ENCODE peak calls at places on chromosomes 3 and 15, in eight cellular contexts. One of them, this sample, is unnamed.

GRCh38 chr3:105365536-105366301 is 990 bp upstream of the ALCAM start:
- DNase-seq in IMR-90: peak
- DNase-seq in breast epithelium: no peak
- DNase-seq in tibial nerve: peak
- DNase-seq in body of pancreas: peak
- DNase-seq in adrenal gland: no peak
- DNase-seq in endothelial cell of umbilical vein: no peak
- DNase-seq in uterus: no peak
- DNase-seq in this sample: no peak

GRCh38 chr3:100087203-100087602 is 27.1 kb downstream of the FILIP1L start:
- DNase-seq in IMR-90: peak
- DNase-seq in breast epithelium: no peak
- DNase-seq in tibial nerve: no peak
- DNase-seq in body of pancreas: no peak
- DNase-seq in adrenal gland: no peak
- DNase-seq in endothelial cell of umbilical vein: no peak
- DNase-seq in uterus: no peak
- DNase-seq in this sample: no peak

GRCh38 chr15:68313501-68314390 is 36.2 kb downstream of the FEM1B start:
- DNase-seq in IMR-90: no peak
- DNase-seq in breast epithelium: peak
- DNase-seq in tibial nerve: no peak
- DNase-seq in body of pancreas: no peak
- DNase-seq in adrenal gland: peak
- DNase-seq in endothelial cell of umbilical vein: no peak
- DNase-seq in uterus: peak
- DNase-seq in this sample: peak

GRCh38 chr15:38598749-38599148 is 34.1 kb upstream of the RASGRP1 start:
- DNase-seq in IMR-90: no peak
- DNase-seq in breast epithelium: no peak
- DNase-seq in tibial nerve: no peak
- DNase-seq in body of pancreas: no peak
- DNase-seq in adrenal gland: no peak
- DNase-seq in endothelial cell of umbilical vein: no peak
- DNase-seq in uterus: no peak
- DNase-seq in this sample: no peak

GRCh38 chr15:80834402-80834801 is 55.2 kb downstream of the CEMIP start:
- DNase-seq in IMR-90: no peak
- DNase-seq in breast epithelium: no peak
- DNase-seq in tibial nerve: no peak
- DNase-seq in body of pancreas: no peak
- DNase-seq in adrenal gland: no peak
- DNase-seq in endothelial cell of umbilical vein: no peak
- DNase-seq in uterus: no peak
- DNase-seq in this sample: no peak

GRCh38 chr15:63832620-63833245 is 1.0 kb downstream of the HERC1 start:
- DNase-seq in IMR-90: no peak
- DNase-seq in breast epithelium: no peak
- DNase-seq in tibial nerve: no peak
- DNase-seq in body of pancreas: no peak
- DNase-seq in adrenal gland: no peak
- DNase-seq in endothelial cell of umbilical vein: no peak
- DNase-seq in uterus: no peak
- DNase-seq in this sample: no peak

GRCh38 chr15:78179906-78180305 is 30.7 kb downstream of the IDH3A start:
- DNase-seq in IMR-90: no peak
- DNase-seq in breast epithelium: no peak
- DNase-seq in tibial nerve: no peak
- DNase-seq in body of pancreas: no peak
- DNase-seq in adrenal gland: no peak
- DNase-seq in endothelial cell of umbilical vein: no peak
- DNase-seq in uterus: no peak
- DNase-seq in this sample: no peak

GRCh38 chr3:118587037-118587741 is 447.5 kb downstream of the IGSF11 start:
- DNase-seq in IMR-90: no peak
- DNase-seq in breast epithelium: no peak
- DNase-seq in tibial nerve: no peak
- DNase-seq in body of pancreas: no peak
- DNase-seq in adrenal gland: no peak
- DNase-seq in endothelial cell of umbilical vein: no peak
- DNase-seq in uterus: no peak
- DNase-seq in this sample: no peak

GRCh38 chr3:177150970-177151627 is 46.2 kb downstream of the TBL1XR1 start:
- DNase-seq in IMR-90: peak
- DNase-seq in breast epithelium: no peak
- DNase-seq in tibial nerve: no peak
- DNase-seq in body of pancreas: no peak
- DNase-seq in adrenal gland: no peak
- DNase-seq in endothelial cell of umbilical vein: peak
- DNase-seq in uterus: no peak
- DNase-seq in this sample: no peak

GRCh38 chr15:44087578-44088190 is 107.4 kb downstream of the FRMD5 start:
- DNase-seq in IMR-90: peak
- DNase-seq in breast epithelium: no peak
- DNase-seq in tibial nerve: no peak
- DNase-seq in body of pancreas: no peak
- DNase-seq in adrenal gland: no peak
- DNase-seq in endothelial cell of umbilical vein: peak
- DNase-seq in uterus: no peak
- DNase-seq in this sample: no peak

GRCh38 chr3:120791958-120792357 is 49.4 kb downstream of the GTF2E1 start:
- DNase-seq in IMR-90: peak
- DNase-seq in breast epithelium: no peak
- DNase-seq in tibial nerve: no peak
- DNase-seq in body of pancreas: no peak
- DNase-seq in adrenal gland: no peak
- DNase-seq in endothelial cell of umbilical vein: peak
- DNase-seq in uterus: no peak
- DNase-seq in this sample: no peak

GRCh38 chr15:100112061-100112420 is 229.7 kb downstream of the ADAMTS17 start:
- DNase-seq in IMR-90: no peak
- DNase-seq in breast epithelium: peak
- DNase-seq in tibial nerve: no peak
- DNase-seq in body of pancreas: no peak
- DNase-seq in adrenal gland: no peak
- DNase-seq in endothelial cell of umbilical vein: no peak
- DNase-seq in uterus: peak
- DNase-seq in this sample: no peak

GRCh38 chr3:184616416-184616815 is 54.8 kb downstream of the EPHB3 start:
- DNase-seq in IMR-90: no peak
- DNase-seq in breast epithelium: no peak
- DNase-seq in tibial nerve: no peak
- DNase-seq in body of pancreas: no peak
- DNase-seq in adrenal gland: no peak
- DNase-seq in endothelial cell of umbilical vein: no peak
- DNase-seq in uterus: no peak
- DNase-seq in this sample: no peak

GRCh38 chr3:185082149-185082548 is 70.7 kb downstream of the C3orf70 start:
- DNase-seq in IMR-90: peak
- DNase-seq in breast epithelium: no peak
- DNase-seq in tibial nerve: no peak
- DNase-seq in body of pancreas: no peak
- DNase-seq in adrenal gland: no peak
- DNase-seq in endothelial cell of umbilical vein: no peak
- DNase-seq in uterus: no peak
- DNase-seq in this sample: no peak

GRCh38 chr3:12440927-12441326 is 43.4 kb upstream of the TSEN2 start:
- DNase-seq in IMR-90: peak
- DNase-seq in breast epithelium: no peak
- DNase-seq in tibial nerve: no peak
- DNase-seq in body of pancreas: no peak
- DNase-seq in adrenal gland: peak
- DNase-seq in endothelial cell of umbilical vein: no peak
- DNase-seq in uterus: peak
- DNase-seq in this sample: peak

GRCh38 chr3:54818942-54819341 is 108.9 kb downstream of the LRTM1 start:
- DNase-seq in IMR-90: no peak
- DNase-seq in breast epithelium: no peak
- DNase-seq in tibial nerve: no peak
- DNase-seq in body of pancreas: no peak
- DNase-seq in adrenal gland: no peak
- DNase-seq in endothelial cell of umbilical vein: no peak
- DNase-seq in uterus: no peak
- DNase-seq in this sample: no peak

GRCh38 chr3:106913111-106913698 is 464.0 kb upstream of the CCDC54 start:
- DNase-seq in IMR-90: peak
- DNase-seq in breast epithelium: no peak
- DNase-seq in tibial nerve: no peak
- DNase-seq in body of pancreas: no peak
- DNase-seq in adrenal gland: no peak
- DNase-seq in endothelial cell of umbilical vein: no peak
- DNase-seq in uterus: no peak
- DNase-seq in this sample: no peak

GRCh38 chr15:79028411-79028964 is 62.1 kb downstream of the RASGRF1 start:
- DNase-seq in IMR-90: peak
- DNase-seq in breast epithelium: no peak
- DNase-seq in tibial nerve: peak
- DNase-seq in body of pancreas: no peak
- DNase-seq in adrenal gland: no peak
- DNase-seq in endothelial cell of umbilical vein: peak
- DNase-seq in uterus: no peak
- DNase-seq in this sample: no peak

DNA sequence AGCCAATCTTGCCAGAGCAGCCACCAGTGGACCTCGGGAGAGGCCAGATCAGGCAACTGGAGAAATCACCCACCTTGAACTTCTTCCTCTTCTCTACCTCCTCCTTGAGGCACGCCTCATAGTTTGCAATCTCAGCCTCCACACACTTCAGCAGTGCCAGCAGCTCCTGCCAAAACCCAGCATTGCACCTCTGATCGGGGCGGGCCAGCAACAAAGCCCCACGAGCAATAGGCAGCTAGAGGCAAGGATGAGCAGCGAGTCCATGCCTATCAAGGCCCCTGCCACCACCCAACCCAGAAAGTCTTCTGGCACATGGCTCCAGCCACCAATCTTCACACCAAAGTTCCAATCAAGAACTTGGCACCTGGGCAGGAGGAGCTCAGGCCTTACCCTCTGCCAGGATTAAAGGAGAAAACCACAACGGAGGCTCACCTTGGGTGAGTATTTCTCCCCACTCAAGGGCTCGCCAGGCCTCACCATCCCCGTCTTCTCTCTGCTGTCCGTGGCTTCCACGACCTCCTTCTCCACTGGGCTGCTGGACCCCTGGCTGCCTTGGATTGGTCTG is 42.1 kb downstream of the SEMA3G start:
- DNase-seq in IMR-90: no peak
- DNase-seq in breast epithelium: no peak
- DNase-seq in tibial nerve: no peak
- DNase-seq in body of pancreas: peak
- DNase-seq in adrenal gland: no peak
- DNase-seq in endothelial cell of umbilical vein: no peak
- DNase-seq in uterus: no peak
- DNase-seq in this sample: no peak
- TF ChIP-seq POLR2A in IMR-90: no peak
- TF ChIP-seq POLR2A in breast epithelium: no peak
- TF ChIP-seq POLR2A in tibial nerve: no peak
- TF ChIP-seq POLR2A in body of pancreas: no peak
- TF ChIP-seq POLR2A in adrenal gland: no peak
- TF ChIP-seq POLR2A in endothelial cell of umbilical vein: no peak
- TF ChIP-seq POLR2A in uterus: no peak
- TF ChIP-seq POLR2A in this sample: no peak

GRCh38 chr15:50872832-50873231 is 35.7 kb upstream of the AP4E1 start:
- DNase-seq in IMR-90: no peak
- DNase-seq in breast epithelium: no peak
- DNase-seq in tibial nerve: no peak
- DNase-seq in body of pancreas: no peak
- DNase-seq in adrenal gland: no peak
- DNase-seq in endothelial cell of umbilical vein: no peak
- DNase-seq in uterus: no peak
- DNase-seq in this sample: no peak

GRCh38 chr15:50876989-50877360 is 31.5 kb upstream of the AP4E1 start:
- DNase-seq in IMR-90: peak
- DNase-seq in breast epithelium: peak
- DNase-seq in tibial nerve: peak
- DNase-seq in body of pancreas: peak
- DNase-seq in adrenal gland: peak
- DNase-seq in endothelial cell of umbilical vein: peak
- DNase-seq in uterus: peak
- DNase-seq in this sample: peak

GRCh38 chr15:50871832-50872231 is 36.7 kb upstream of the AP4E1 start:
- DNase-seq in IMR-90: no peak
- DNase-seq in breast epithelium: no peak
- DNase-seq in tibial nerve: no peak
- DNase-seq in body of pancreas: no peak
- DNase-seq in adrenal gland: no peak
- DNase-seq in endothelial cell of umbilical vein: no peak
- DNase-seq in uterus: no peak
- DNase-seq in this sample: no peak

GRCh38 chr15:50876260-50876988 is 32.1 kb upstream of the AP4E1 start:
- DNase-seq in IMR-90: no peak
- DNase-seq in breast epithelium: no peak
- DNase-seq in tibial nerve: no peak
- DNase-seq in body of pancreas: no peak
- DNase-seq in adrenal gland: no peak
- DNase-seq in endothelial cell of umbilical vein: no peak
- DNase-seq in uterus: no peak
- DNase-seq in this sample: no peak

DNA sequence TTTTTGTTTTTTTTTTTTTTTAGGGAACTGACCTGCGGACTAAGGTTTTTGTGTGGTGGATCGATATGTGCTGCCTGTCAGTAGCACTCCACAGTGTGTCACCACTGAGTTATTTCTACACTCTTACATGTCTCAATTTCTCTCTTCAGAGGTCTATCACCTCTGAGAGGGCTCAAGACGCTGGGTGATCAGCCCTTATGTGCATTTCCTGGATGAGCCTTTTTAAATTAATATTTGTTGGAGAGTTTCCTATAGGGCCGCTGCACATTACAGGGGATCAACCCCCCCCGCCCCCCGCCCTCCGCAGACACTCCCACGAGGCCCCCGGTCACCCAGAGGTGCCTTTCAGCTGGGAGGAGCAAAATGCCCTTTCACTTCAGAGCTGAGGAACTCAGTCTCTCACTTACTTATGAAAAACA is 34.5 kb upstream of the AP4E1 start:
- DNase-seq in IMR-90: no peak
- DNase-seq in breast epithelium: no peak
- DNase-seq in tibial nerve: no peak
- DNase-seq in body of pancreas: no peak
- DNase-seq in adrenal gland: no peak
- DNase-seq in endothelial cell of umbilical vein: no peak
- DNase-seq in uterus: no peak
- DNase-seq in this sample: no peak
- TF ChIP-seq CTCF in IMR-90: no peak
- TF ChIP-seq CTCF in breast epithelium: no peak
- TF ChIP-seq CTCF in tibial nerve: no peak
- TF ChIP-seq CTCF in body of pancreas: no peak
- TF ChIP-seq CTCF in adrenal gland: no peak
- TF ChIP-seq CTCF in endothelial cell of umbilical vein: no peak
- TF ChIP-seq CTCF in uterus: no peak
- TF ChIP-seq CTCF in this sample: no peak

GRCh38 chr3:8619548-8619947 is 25.1 kb downstream of the SSUH2 start:
- DNase-seq in IMR-90: peak
- DNase-seq in breast epithelium: no peak
- DNase-seq in tibial nerve: no peak
- DNase-seq in body of pancreas: no peak
- DNase-seq in adrenal gland: no peak
- DNase-seq in endothelial cell of umbilical vein: no peak
- DNase-seq in uterus: no peak
- DNase-seq in this sample: no peak
- H3K27ac ChIP-seq in IMR-90: peak
- H3K27ac ChIP-seq in breast epithelium: no peak
- H3K27ac ChIP-seq in tibial nerve: no peak
- H3K27ac ChIP-seq in body of pancreas: no peak
- H3K27ac ChIP-seq in adrenal gland: no peak
- H3K27ac ChIP-seq in endothelial cell of umbilical vein: no peak
- H3K27ac ChIP-seq in uterus: no peak
- H3K27ac ChIP-seq in this sample: no peak

GRCh38 chr15:98648654-98649537 is 557 bp downstream of the IGF1R start:
- DNase-seq in IMR-90: peak
- DNase-seq in breast epithelium: no peak
- DNase-seq in tibial nerve: peak
- DNase-seq in body of pancreas: peak
- DNase-seq in adrenal gland: peak
- DNase-seq in endothelial cell of umbilical vein: peak
- DNase-seq in uterus: peak
- DNase-seq in this sample: peak
- TF ChIP-seq POLR2A in IMR-90: no peak
- TF ChIP-seq POLR2A in breast epithelium: no peak
- TF ChIP-seq POLR2A in tibial nerve: no peak
- TF ChIP-seq POLR2A in body of pancreas: peak
- TF ChIP-seq POLR2A in adrenal gland: peak
- TF ChIP-seq POLR2A in endothelial cell of umbilical vein: no peak
- TF ChIP-seq POLR2A in uterus: peak
- TF ChIP-seq POLR2A in this sample: no peak

This sample was measured in heart left ventricle.